ENCODE peak calls at places on chromosomes 16 and 17, in ten cellular contexts. Q is fibroblast of lung; Z is upper lobe of right lung; B is thyroid gland; S is CD8-positive, alpha-beta T cell; F is lung; L is A549; P is naive thymus-derived CD4-positive, alpha-beta T cell; T is uterus; G is cardiac muscle cell. K is an unnamed sample.

GRCh38 chr17:12133183-12133582 is 112.5 kb downstream of the MAP2K4 start:
- DNase-seq in L (no peak), G (no peak), T (no peak), Q (peak; percentile 80), P (no peak), Z (no peak), S (no peak), B (no peak), F (no peak), K (no peak)

GRCh38 chr17:50111687-50112655 is 16.8 kb downstream of the PDK2 start:
- DNase-seq in T (no peak), P (no peak), F (no peak), G (peak; percentile 93), Q (no peak), Z (no peak), S (no peak), L (no peak), B (peak; percentile 30), K (no peak)

GRCh38 chr16:89709166-89709565 is 7.7 kb upstream of the SPATA2L start:
- DNase-seq in S (no peak), T (no peak), P (no peak), Q (no peak), Z (no peak), F (no peak), B (no peak), L (no peak), G (no peak), K (no peak)

GRCh38 chr17:44636562-44636961 is 19.7 kb upstream of the MEIOC start:
- DNase-seq in B (no peak), G (peak; percentile 40), P (no peak), L (peak; percentile 67), Q (peak; percentile 41), Z (no peak), T (no peak), S (no peak), F (no peak), K (no peak)

GRCh38 chr17:40319651-40320550 is 10.9 kb downstream of the RARA start:
- DNase-seq in T (peak; percentile 48), B (peak; percentile 51), Q (no peak), G (no peak), F (peak; percentile 40), S (peak; percentile 74), Z (peak; percentile 85), P (peak; percentile 62), L (no peak), K (peak; percentile 82)

GRCh38 chr17:1177099-1177996 is 2.4 kb downstream of the ABR start:
- DNase-seq in Q (peak; percentile 70), P (no peak), B (no peak), F (no peak), G (peak; percentile 52), Z (no peak), T (peak; percentile 49), S (no peak), L (no peak), K (no peak)

GRCh38 chr17:82152556-82153294 is 54.7 kb upstream of the FASN start:
- DNase-seq in B (no peak), F (peak; percentile 59), G (no peak), Q (no peak), L (no peak), S (no peak), P (no peak), T (no peak), Z (peak; percentile 88), K (no peak)

GRCh38 chr17:73156887-73157870 is 7.6 kb upstream of the SSTR2 start:
- DNase-seq in B (no peak), S (no peak), L (no peak), P (no peak), Z (no peak), T (no peak), F (no peak), Q (no peak), G (peak; percentile 61), K (no peak)

GRCh38 chr17:72654746-72655145 is 437.7 kb downstream of the SLC39A11 start:
- DNase-seq in L (no peak), G (no peak), F (no peak), B (no peak), Z (no peak), Q (no peak), P (no peak), T (no peak), S (no peak), K (no peak)

GRCh38 chr16:11064202-11064540 is 119.8 kb downstream of the CLEC16A start:
- DNase-seq in Q (no peak), P (no peak), S (no peak), G (no peak), B (no peak), L (no peak), Z (no peak), T (no peak), F (no peak), K (no peak)

GRCh38 chr16:84024854-84025253 is 17.7 kb downstream of the SLC38A8 start:
- DNase-seq in Q (peak; percentile 82), G (no peak), T (no peak), B (no peak), L (no peak), Z (no peak), S (no peak), P (no peak), F (no peak), K (no peak)

GRCh38 chr16:11224096-11224893 is 31.7 kb downstream of the SOCS1 start:
- DNase-seq in Z (peak; percentile 90), S (peak; percentile 39), Q (no peak), G (peak; percentile 38), B (peak; percentile 51), L (no peak), P (peak; percentile 36), F (peak; percentile 70), T (peak; percentile 41), K (peak; percentile 66)

GRCh38 chr17:39730095-39730921 is at the start of gene MIEN1:
- DNase-seq in L (peak; percentile 95), Q (peak; percentile 59), F (peak; percentile 93), S (peak; percentile 95), Z (peak; percentile 96), P (peak; percentile 88), B (peak; percentile 87), T (peak; percentile 91), G (peak; percentile 93), K (peak; percentile 87)

GRCh38 chr16:68893710-68894705 is 50.7 kb downstream of the TANGO6 start:
- DNase-seq in Z (no peak), Q (peak; percentile 30), P (no peak), T (no peak), L (no peak), F (no peak), S (no peak), G (peak; percentile 93), B (no peak), K (no peak)

DNA sequence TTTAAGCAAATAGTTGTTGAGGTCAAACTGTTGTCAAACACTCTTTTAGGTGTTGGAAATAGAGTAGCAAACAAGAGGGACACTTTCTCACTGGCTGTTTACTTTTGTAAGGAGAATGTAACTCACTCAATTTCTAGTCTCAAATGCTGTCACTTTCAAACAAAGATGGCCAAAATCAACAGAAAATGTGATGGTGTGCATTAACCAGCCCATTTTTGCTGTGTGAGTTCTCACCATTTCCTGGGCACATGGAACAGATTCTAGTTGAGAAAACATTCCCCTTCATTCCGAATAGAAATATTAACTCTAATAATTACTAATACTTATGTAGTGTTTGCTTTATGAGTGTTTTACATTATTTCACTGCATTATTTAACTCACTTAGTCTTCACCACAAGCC is 128.2 kb upstream of the XYLT1 start:
- DNase-seq in B (no peak), P (no peak), Q (no peak), T (no peak), G (no peak), F (no peak), Z (no peak), S (no peak), L (no peak), K (no peak)
- H3K9me3 ChIP-seq in B (peaks cover 2% of the 10 kb centered on the region), P (no peaks in the 10 kb centered on the region), Q (no peaks in the 10 kb centered on the region), T (no peaks in the 10 kb centered on the region), G (no peaks in the 10 kb centered on the region), F (no peaks in the 10 kb centered on the region), Z (no peaks in the 10 kb centered on the region), S (no peaks in the 10 kb centered on the region), L (peaks cover 16% of the 10 kb centered on the region), K (no peaks in the 10 kb centered on the region)

DNA sequence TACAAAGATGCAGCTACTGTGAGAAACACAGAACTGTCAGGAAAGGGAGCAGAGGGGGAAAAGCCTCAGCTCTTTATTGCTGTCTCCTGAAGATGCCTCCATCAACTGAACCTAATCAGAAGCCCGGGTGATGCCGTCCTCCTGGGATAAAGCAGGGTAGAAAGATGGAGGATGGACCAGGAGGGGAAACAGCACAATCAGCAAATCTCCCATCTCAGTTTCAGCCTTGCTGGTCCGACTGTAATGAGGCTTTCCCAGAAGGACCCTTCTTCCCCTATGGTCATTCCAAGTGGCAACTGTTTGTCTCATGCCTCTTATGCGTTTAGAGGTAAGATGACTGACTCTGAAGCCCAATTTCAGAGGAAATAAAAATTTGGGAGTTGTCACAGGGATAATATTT is 24.3 kb downstream of the ZFP1 start:
- DNase-seq in B (no peak), Q (no peak), S (no peak), Z (no peak), P (no peak), F (no peak), L (no peak), G (no peak), T (no peak), K (no peak)
- H3K9me3 ChIP-seq in B (no peaks in the 10 kb centered on the region), Q (peaks cover 2% of the 10 kb centered on the region), S (peaks cover 32% of the 10 kb centered on the region), Z (peaks cover 32% of the 10 kb centered on the region), P (peaks cover 7% of the 10 kb centered on the region), F (peaks cover 31% of the 10 kb centered on the region), L (peaks cover 97% of the 10 kb centered on the region), G (peaks cover 13% of the 10 kb centered on the region), T (no peaks in the 10 kb centered on the region), K (peaks cover 74% of the 10 kb centered on the region)

DNA sequence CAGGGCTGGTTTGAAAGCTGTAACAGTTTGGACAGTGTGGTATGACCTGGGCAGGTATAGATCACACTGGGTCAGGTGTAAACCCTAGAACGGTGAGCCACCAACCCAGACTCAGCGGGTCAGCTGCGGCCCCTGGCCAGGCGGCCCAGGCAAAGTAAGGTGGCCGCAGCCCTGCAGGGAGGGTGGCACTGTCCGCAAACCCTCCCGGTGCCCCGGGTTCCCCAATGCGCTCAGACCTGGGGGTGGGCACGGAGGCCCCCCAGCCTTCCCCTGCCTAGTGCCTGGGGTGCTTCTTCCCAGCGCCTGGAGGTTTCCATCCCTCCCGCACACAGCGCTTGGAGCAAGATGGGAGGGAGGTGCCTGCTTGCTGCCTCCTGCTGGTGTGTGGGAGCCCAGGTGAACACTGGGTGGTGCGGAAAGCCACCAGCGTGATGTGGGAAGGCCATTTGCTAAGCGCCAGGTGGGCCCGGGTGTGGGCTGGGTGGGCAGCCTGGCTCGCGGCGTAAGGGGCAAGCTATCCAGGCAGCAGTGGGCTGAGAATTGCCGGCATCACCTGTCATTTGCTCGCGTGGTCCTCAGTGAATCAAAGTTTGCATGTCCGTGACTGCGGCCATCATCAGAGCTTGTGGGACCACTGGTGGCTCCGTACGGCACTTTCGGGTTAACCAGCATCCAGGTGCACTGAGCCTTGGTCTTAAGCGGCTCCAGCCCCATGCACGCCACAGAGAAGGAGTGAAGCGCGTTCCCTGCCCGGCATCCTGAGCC is 47.3 kb upstream of the GNG13 start:
- DNase-seq in Q (no peak), S (no peak), Z (no peak), F (no peak), P (no peak), B (no peak), L (no peak), G (no peak), T (no peak), K (no peak)
- H3K9me3 ChIP-seq in Q (no peaks in the 10 kb centered on the region), S (no peaks in the 10 kb centered on the region), Z (no peaks in the 10 kb centered on the region), F (no peaks in the 10 kb centered on the region), P (no peaks in the 10 kb centered on the region), B (no peaks in the 10 kb centered on the region), L (peaks cover 28% of the 10 kb centered on the region), G (no peaks in the 10 kb centered on the region), T (no peaks in the 10 kb centered on the region), K (no peaks in the 10 kb centered on the region)

DNA sequence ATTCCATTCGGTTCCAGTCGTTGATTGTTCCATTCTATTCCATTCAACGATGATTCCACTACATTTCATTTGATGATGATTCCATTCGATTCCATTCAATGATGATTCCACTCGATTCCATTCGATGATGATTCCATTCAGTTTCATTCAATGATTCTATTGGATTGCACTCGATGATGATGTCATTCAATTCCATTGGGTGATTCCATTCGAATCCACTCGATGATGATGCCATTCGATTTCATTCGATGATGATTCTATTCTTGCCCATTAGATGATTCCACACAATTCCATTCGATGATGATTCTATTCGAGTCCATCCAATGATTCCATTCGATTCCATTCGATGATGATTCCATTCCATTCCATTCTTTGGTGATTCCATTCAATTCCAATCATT is 1283.7 kb downstream of the TP53TG3F start:
- DNase-seq in Q (no peak), G (no peak), S (no peak), Z (no peak), B (no peak), T (no peak), P (no peak), F (no peak), L (no peak), K (no peak)
- H3K9me3 ChIP-seq in Q (no peaks in the 10 kb centered on the region), G (peaks cover 25% of the 10 kb centered on the region), S (peaks cover 11% of the 10 kb centered on the region), Z (peaks cover 38% of the 10 kb centered on the region), B (no peaks in the 10 kb centered on the region), T (no peaks in the 10 kb centered on the region), P (no peaks in the 10 kb centered on the region), F (peaks cover 12% of the 10 kb centered on the region), L (peaks cover 4% of the 10 kb centered on the region), K (no peaks in the 10 kb centered on the region)